ENCODE peak calls at places on chromosomes 16 and 17, in four cellular contexts. A is SK-N-SH, J is HCT116, B is HepG2. X is an unnamed sample. For H3K4me1, the result is how much of the 10 kb centered on the place peaks cover.

GRCh38 chr16:88454315-88455057 is 1.4 kb downstream of the ZFPM1 start:
- DNase-seq in J (no peak), B (no peak), A (peak), X (no peak)

GRCh38 chr16:87955302-87956168 is 4.3 kb downstream of the BANP start:
- DNase-seq in J (no peak), A (no peak), B (no peak), X (no peak)

GRCh38 chr17:57363998-57364645 is 107.8 kb downstream of the MSI2 start:
- DNase-seq in B (no peak), A (peak), J (no peak), X (no peak)

GRCh38 chr16:11550651-11551498 is 35.8 kb downstream of the LITAF start:
- DNase-seq in J (no peak), B (no peak), A (no peak), X (no peak)

GRCh38 chr16:2973081-2973480 is 3.9 kb downstream of the PAQR4 start:
- DNase-seq in J (no peak), A (no peak), B (no peak), X (no peak)

GRCh38 chr16:56354016-56354415 is 71.3 kb downstream of the AMFR start:
- DNase-seq in A (no peak), J (no peak), B (no peak), X (no peak)

GRCh38 chr16:47728229-47728628 is 267.1 kb downstream of the PHKB start:
- DNase-seq in B (no peak), A (no peak), J (no peak), X (no peak)

GRCh38 chr17:50532452-50533024 is at the start of gene EPN3:
- DNase-seq in B (no peak), A (peak), J (peak), X (no peak)

GRCh38 chr16:66926171-66926570 is 836 bp upstream of the RRAD start:
- DNase-seq in J (no peak), B (no peak), A (no peak), X (no peak)

GRCh38 chr17:28983286-28984240 is 22.3 kb downstream of the SEZ6 start:
- DNase-seq in J (no peak), B (no peak), A (no peak), X (no peak)

GRCh38 chr17:9132291-9132690 is 111.0 kb downstream of the NTN1 start:
- DNase-seq in B (no peak), A (no peak), J (no peak), X (no peak)

GRCh38 chr16:50861926-50862325 is 120.0 kb downstream of the CYLD start:
- DNase-seq in J (peak), A (no peak), B (peak), X (no peak)

GRCh38 chr17:79698086-79698690 is 32.6 kb upstream of the ENPP7 start:
- DNase-seq in B (no peak), J (no peak), A (no peak), X (no peak)
- H3K4me1 ChIP-seq in B (under half), J (under half), A (under half), X (under half)

GRCh38 chr16:54030451-54030850 is 256.1 kb downstream of the IRX3 start:
- DNase-seq in A (no peak), J (no peak), B (no peak), X (no peak)
- TF ChIP-seq YY1 in A (no peak), J (no peak), B (no peak), X (no peak)

DNA sequence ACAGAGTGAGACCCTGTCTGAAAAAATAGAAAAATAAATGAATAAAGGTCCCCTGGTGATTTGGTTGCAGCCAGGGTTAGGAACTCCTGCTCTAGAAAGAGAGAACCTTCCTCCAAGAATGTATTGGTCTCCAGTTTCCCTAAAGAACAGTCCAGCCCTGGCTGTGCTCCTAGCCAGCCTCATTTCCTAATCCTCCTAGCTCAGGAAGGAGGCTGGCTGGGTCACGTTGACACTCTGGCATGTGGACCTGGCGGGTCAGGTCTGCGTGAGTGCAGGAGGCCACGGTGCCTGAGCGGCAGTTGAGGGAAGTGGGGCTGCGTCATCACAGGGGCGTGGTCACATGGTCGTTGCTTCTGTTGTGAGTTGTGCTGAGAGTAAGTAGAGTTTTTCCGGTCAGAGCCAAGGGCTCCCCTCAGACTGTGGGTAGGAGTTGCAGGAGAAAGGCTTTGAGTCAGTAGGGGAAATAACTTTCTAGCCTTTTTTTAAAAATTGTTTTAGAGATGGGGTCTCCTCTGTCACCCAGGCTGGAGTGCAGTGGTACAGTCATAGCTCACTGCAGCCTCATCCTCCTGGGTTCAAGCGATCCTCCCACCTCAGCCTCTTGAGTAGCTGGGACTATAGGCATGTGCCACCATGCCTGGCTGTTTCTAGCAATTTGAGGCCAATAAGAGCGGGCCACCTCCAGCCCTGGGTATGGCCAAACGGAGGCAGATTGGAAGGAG is 194.0 kb upstream of the CIBAR2 start:
- DNase-seq in A (no peak), B (peak), J (peak), X (no peak)
- H3K4me1 ChIP-seq in A (under half), B (half or more), J (half or more), X (under half)

GRCh38 chr17:39751637-39752036 is 13.9 kb downstream of the GRB7 start:
- DNase-seq in B (no peak), A (peak), J (no peak), X (no peak)

GRCh38 chr17:39751016-39751543 is 13.3 kb downstream of the GRB7 start:
- DNase-seq in A (no peak), B (no peak), J (no peak), X (no peak)

GRCh38 chr17:39750131-39751015 is 12.6 kb downstream of the GRB7 start:
- DNase-seq in A (peak), J (no peak), B (peak), X (no peak)

GRCh38 chr17:39753514-39754160 is 15.9 kb downstream of the GRB7 start:
- DNase-seq in J (no peak), A (peak), B (no peak), X (no peak)

GRCh38 chr17:39752241-39752831 is 14.6 kb downstream of the GRB7 start:
- DNase-seq in B (no peak), J (no peak), A (no peak), X (no peak)
- TF ChIP-seq YY1 in B (no peak), J (no peak), A (no peak), X (no peak)

DNA sequence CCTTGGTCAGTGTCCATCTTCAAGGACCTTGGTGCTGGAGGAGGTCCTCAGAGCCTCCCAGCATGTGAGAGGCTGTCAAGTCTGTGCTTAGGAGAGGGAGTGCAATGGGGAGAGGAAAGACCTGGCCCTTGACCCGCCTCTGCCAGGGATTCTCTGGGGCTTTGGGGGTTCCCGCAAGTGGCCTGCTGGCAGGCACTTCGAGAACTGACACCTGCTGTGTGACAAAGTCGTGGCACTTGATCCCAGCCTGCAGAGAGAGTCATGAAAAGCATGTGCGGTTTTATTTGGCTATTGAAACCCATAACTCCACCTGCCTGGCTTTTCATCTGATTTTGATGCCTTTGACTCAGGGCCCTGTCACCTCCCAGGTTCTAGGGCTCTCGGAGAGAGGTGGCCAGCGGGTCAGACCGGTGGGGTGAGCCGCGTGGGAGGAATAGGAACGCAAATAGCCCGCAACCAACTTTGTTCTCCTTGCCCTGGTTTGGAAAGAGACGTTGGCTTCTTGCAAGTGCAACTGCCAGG is 42.8 kb upstream of the GSE1 start:
- DNase-seq in A (no peak), J (peak), B (no peak), X (no peak)
- H3K4me1 ChIP-seq in A (under half), J (under half), B (under half), X (half or more)

DNA sequence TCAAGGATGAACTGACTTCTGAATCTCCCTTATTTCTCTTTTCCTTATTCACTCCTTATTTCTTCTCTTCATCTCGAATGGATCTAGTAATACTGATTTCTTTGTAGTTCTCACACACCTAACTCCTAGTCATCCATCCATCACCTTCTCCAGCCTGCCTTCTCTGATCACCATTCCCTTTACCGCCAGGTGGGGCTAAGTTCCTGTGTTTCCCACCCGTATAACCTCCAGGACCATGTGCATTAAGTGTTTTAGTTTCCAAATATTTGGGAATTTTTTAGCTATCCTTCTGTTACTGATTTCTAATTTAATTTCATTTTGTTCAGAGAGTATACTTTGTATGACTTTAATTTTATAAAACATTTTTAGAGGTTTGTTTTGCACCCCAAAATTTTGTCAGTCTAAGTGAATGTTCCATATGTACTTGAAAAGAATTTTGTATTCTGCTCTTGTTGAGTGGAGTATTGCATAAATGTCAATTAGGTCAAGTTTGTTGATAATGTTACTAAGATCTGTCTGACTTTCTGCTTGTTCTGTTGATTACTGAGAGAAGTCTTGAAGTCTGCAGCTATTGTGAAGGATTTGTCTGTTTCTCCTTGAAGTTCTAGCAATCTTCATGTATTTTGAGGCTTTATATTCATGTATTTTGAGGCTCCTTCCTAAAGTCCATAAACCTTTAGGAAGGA is 8.8 kb downstream of the BPTF start:
- DNase-seq in B (no peak), A (no peak), J (no peak), X (no peak)
- TF ChIP-seq YY1 in B (no peak), A (no peak), J (no peak), X (no peak)

GRCh38 chr17:61127960-61128359 is 271.7 kb upstream of the TBX2 start:
- DNase-seq in A (no peak), J (no peak), B (no peak), X (no peak)
- H3K4me1 ChIP-seq in A (under half), J (under half), B (under half), X (under half)

GRCh38 chr17:67836205-67836987 is 11.1 kb downstream of the BPTF start:
- DNase-seq in A (no peak), J (no peak), B (no peak), X (no peak)
- TF ChIP-seq YY1 in A (no peak), J (no peak), B (no peak), X (no peak)

GRCh38 chr17:39781028-39781800 is 43.5 kb downstream of the GRB7 start:
- DNase-seq in B (no peak), J (no peak), A (no peak), X (no peak)
- H3K4me1 ChIP-seq in B (under half), J (under half), A (under half), X (under half)

GRCh38 chr17:36674278-36674650 is 72.9 kb downstream of the MRM1 start:
- DNase-seq in A (no peak), B (no peak), J (no peak), X (no peak)
- TF ChIP-seq YY1 in A (no peak), B (no peak), J (no peak), X (no peak)

X was measured in NT2/D1.